ENCODE peak calls at places on chromosome 13, in seven cellular contexts. Z is astrocyte of the spinal cord, G is astrocyte, U is right cardiac atrium, E is lower leg skin, K is lung, N is heart left ventricle. I is an unnamed sample.

GRCh38 chr13:97003071-97003470 is 8.8 kb upstream of the OXGR1 start:
- DNase-seq in Z (peak), G (peak), U (no peak), E (no peak), K (no peak), N (no peak), I (no peak)

GRCh38 chr13:72645521-72645920 is 81.9 kb downstream of the MZT1 start:
- DNase-seq in Z (no peak), G (no peak), U (no peak), E (no peak), K (no peak), N (no peak), I (no peak)

GRCh38 chr13:61413572-61413971 is 2.1 kb downstream of the PCDH20 start:
- DNase-seq in Z (no peak), G (no peak), U (peak), E (no peak), K (no peak), N (no peak), I (no peak)

GRCh38 chr13:43514326-43514725 is 272.4 kb downstream of the ENOX1 start:
- DNase-seq in Z (no peak), G (no peak), U (peak), E (no peak), K (no peak), N (no peak), I (no peak)

GRCh38 chr13:93199856-93200255 is 26.8 kb upstream of the GPC6 start:
- DNase-seq in Z (no peak), G (no peak), U (no peak), E (no peak), K (no peak), N (no peak), I (no peak)

GRCh38 chr13:63184693-63185092 is 1769.0 kb upstream of the PCDH20 start:
- DNase-seq in Z (peak), G (peak), U (no peak), E (no peak), K (no peak), N (no peak), I (peak)

GRCh38 chr13:98998831-98999634 is 21.2 kb upstream of the DOCK9 start:
- DNase-seq in Z (no peak), G (peak), U (no peak), E (no peak), K (no peak), N (no peak), I (no peak)

GRCh38 chr13:110869805-110870706 is 44.8 kb downstream of the ANKRD10 start:
- DNase-seq in Z (peak), G (peak), U (peak), E (peak), K (peak), N (peak), I (peak)

GRCh38 chr13:40026741-40027140 is 371.3 kb downstream of the COG6 start:
- DNase-seq in Z (no peak), G (no peak), U (no peak), E (no peak), K (no peak), N (no peak), I (no peak)

GRCh38 chr13:106151056-106151699 is 384.3 kb downstream of the EFNB2 start:
- DNase-seq in Z (peak), G (peak), U (no peak), E (no peak), K (no peak), N (no peak), I (peak)

GRCh38 chr13:40132249-40132648 is 476.8 kb downstream of the COG6 start:
- DNase-seq in Z (no peak), G (no peak), U (no peak), E (no peak), K (no peak), N (no peak), I (no peak)

GRCh38 chr13:48078251-48078656 is 16.6 kb downstream of the MED4 start:
- DNase-seq in Z (no peak), G (no peak), U (no peak), E (no peak), K (no peak), N (no peak), I (no peak)

GRCh38 chr13:34967851-34968562 is 25.9 kb downstream of the NBEA start:
- DNase-seq in Z (peak), G (peak), U (no peak), E (no peak), K (no peak), N (no peak), I (no peak)

GRCh38 chr13:40494513-40494912 is 171.9 kb downstream of the FOXO1 start:
- DNase-seq in Z (peak), G (peak), U (no peak), E (no peak), K (no peak), N (no peak), I (no peak)

GRCh38 chr13:38637576-38637975 is 49.3 kb upstream of the FREM2 start:
- DNase-seq in Z (no peak), G (no peak), U (no peak), E (no peak), K (no peak), N (no peak), I (no peak)

GRCh38 chr13:20192470-20193141 is at the start of gene GJB2:
- DNase-seq in Z (no peak), G (no peak), U (peak), E (no peak), K (no peak), N (no peak), I (no peak)

GRCh38 chr13:102917019-102917418 is 71.2 kb downstream of the ERCC5 start:
- DNase-seq in Z (no peak), G (no peak), U (no peak), E (no peak), K (no peak), N (no peak), I (no peak)

GRCh38 chr13:72151241-72151640 is 284.2 kb upstream of the DACH1 start:
- DNase-seq in Z (peak), G (peak), U (no peak), E (no peak), K (no peak), N (no peak), I (peak)

GRCh38 chr13:90107658-90108057 is 1239.8 kb upstream of the MIR17HG start:
- DNase-seq in Z (no peak), G (no peak), U (no peak), E (no peak), K (no peak), N (no peak), I (no peak)

GRCh38 chr13:61414686-61415664 is 674 bp downstream of the PCDH20 start:
- DNase-seq in Z (peak), G (peak), U (peak), E (no peak), K (peak), N (peak), I (no peak)

GRCh38 chr13:21060063-21060826 is 1.1 kb downstream of the LATS2 start:
- DNase-seq in Z (peak), G (peak), U (peak), E (no peak), K (no peak), N (peak), I (no peak)

GRCh38 chr13:23715762-23716235 is 145.6 kb downstream of the TNFRSF19 start:
- DNase-seq in Z (no peak), G (no peak), U (peak), E (no peak), K (no peak), N (no peak), I (no peak)

GRCh38 chr13:69264362-69265334 is 843.0 kb upstream of the ATXN8OS start:
- DNase-seq in Z (no peak), G (no peak), U (no peak), E (no peak), K (no peak), N (no peak), I (no peak)

GRCh38 chr13:97000295-97000925 is 6.1 kb upstream of the OXGR1 start:
- DNase-seq in Z (no peak), G (peak), U (no peak), E (no peak), K (no peak), N (no peak), I (no peak)

GRCh38 chr13:98842074-98842473 is 89.6 kb upstream of the SLC15A1 start:
- DNase-seq in Z (no peak), G (no peak), U (no peak), E (no peak), K (no peak), N (no peak), I (no peak)

GRCh38 chr13:110690516-110690915 is 15.4 kb downstream of the CARS2 start:
- DNase-seq in Z (no peak), G (no peak), U (no peak), E (no peak), K (no peak), N (no peak), I (no peak)

GRCh38 chr13:106355866-106356265 is 179.6 kb downstream of the EFNB2 start:
- DNase-seq in Z (no peak), G (no peak), U (no peak), E (no peak), K (no peak), N (no peak), I (no peak)

DNA sequence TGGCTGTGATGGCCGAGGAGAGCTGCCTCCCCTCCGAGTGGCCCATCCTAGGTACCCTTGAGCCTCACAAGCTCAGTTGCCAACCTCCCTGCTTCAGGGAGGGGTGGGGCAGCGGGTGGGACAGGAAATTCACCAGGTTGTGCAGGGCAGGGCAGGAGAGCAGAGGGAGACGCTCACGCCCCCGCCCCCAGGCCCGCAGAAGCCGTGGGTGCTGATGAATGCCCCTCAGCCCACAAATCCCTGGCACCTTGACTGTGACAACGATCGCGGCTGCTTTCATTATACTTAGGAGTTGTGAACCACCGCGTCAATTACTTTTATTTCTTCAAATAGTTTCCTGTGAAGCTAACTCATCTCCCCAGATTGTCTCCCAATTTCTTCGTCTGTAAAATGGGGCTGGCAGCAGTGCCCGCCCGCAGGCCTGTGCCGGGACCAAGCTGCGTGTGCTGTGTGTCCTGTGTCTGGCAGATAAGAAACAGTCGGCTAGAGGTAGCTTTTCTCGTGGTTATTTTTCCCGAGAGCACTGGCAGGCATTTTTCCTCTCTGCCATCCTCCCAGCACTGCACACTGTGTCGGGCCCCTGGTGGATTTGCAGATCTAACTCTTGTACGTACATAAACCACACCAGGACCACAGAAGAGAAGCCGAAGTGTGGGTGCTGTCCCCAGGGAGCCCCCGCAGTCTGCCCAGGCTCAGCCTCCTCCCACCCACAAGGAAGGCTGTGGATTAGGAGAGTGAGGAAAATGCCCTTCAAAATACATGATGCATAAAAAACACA is 7.9 kb upstream of the RASA3 start:
- DNase-seq in Z (no peak), G (no peak), U (no peak), E (no peak), K (no peak), N (no peak), I (no peak)
- H3K4me3 ChIP-seq in Z (no peak), G (no peak), U (no peak), E (no peak), K (no peak), N (no peak), I (no peak)

GRCh38 chr13:109667754-109668360 is 118.5 kb downstream of the IRS2 start:
- DNase-seq in Z (no peak), G (no peak), U (no peak), E (no peak), K (no peak), N (no peak), I (no peak)
- H3K4me3 ChIP-seq in Z (no peak), G (no peak), U (no peak), E (no peak), K (no peak), N (no peak), I (no peak)

DNA sequence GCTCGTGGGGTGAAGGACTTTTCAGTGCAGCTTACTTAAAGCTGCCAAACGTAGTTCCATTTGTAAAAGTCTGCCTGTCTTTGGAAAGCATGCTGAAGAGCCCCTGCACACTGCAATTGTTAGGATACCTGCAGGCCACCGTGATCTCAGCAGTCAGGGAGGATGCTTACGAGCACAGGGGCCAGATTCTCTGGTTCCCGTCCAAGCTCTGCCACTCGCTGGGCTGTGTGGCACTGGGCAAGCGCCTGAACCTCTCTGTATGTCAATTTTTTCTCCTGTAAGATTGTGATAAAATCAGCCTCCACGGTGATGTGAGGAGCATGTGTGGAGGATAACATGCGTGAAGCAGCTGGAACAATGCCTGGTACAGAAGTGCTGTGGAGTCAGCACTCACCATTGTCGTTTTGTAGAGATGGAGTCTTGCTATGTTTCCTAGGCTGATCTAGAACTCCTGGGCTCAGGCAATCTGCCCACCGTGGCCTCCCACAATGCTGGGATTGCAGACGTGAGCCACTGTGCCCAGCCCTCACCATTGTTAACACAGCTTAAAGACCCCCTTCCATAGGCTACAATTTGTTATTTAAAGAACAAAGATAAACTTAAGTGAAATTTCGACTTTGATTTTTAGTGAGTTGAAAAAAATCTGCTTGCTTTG is 3.5 kb downstream of the ADPRHL1 start:
- DNase-seq in Z (no peak), G (no peak), U (no peak), E (no peak), K (no peak), N (no peak), I (no peak)
- H3K4me3 ChIP-seq in Z (no peak), G (no peak), U (peak), E (peak), K (peak), N (no peak), I (no peak)

DNA sequence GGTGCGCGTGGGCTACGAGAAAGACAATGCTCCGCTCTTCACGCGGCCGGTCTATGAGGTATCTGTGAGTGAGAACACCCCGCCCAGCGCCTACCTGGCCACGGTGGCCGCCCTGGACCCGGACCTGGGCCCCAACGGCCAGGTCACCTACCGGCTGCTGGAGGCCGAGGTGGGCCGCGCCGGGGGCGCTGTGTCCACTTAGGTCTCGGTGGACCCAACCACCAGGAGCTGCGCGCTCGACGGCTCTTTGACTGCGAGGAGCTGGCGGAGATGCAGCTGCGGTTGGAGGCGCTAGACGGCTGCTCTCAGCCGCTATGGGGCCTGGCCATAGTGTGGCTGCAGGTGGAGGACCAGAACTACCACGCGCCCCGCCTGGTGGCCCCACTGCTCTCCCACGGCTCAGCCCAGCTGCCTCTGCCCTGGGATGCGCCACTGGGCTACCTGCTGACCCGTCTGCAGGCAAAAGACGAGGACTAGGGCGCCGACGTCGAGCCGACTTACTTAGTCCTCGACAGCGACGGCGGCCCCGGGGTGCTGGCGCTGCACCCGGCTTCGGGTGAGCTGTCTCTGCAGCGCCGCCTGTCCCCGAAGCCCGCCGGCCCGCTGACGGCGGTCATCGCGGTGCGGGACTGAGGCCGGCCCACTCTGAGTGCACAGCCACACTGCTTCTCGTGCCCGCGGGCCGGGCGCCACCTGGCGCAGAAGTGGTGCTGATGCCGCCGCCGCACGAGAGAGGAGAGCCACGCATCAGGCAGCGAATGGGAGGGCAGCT is 173.0 kb downstream of the OLFM4 start:
- DNase-seq in Z (no peak), G (no peak), U (peak), E (no peak), K (no peak), N (no peak), I (no peak)
- H3K4me3 ChIP-seq in Z (no peak), G (no peak), U (no peak), E (no peak), K (no peak), N (peak), I (no peak)

I was measured in brain microvascular endothelial cell.